ENCODE peak calls at places on chromosome 19, in ten cellular contexts. One of them, this sample, is unnamed.

GRCh38 chr19:40217027-40217810 is 965 bp downstream of the TTC9B start:
- DNase-seq in heart left ventricle: no peak
- DNase-seq in esophagus squamous epithelium: no peak
- DNase-seq in GM12892: no peak
- DNase-seq in A549: peak
- DNase-seq in Peyer's patch: peak
- DNase-seq in GM12891: no peak
- DNase-seq in body of pancreas: peak
- DNase-seq in IMR-90: no peak
- DNase-seq in breast epithelium: no peak
- DNase-seq in this sample: peak

GRCh38 chr19:55553217-55554182 is 8.2 kb upstream of the SBK3 start:
- DNase-seq in IMR-90: no peak
- DNase-seq in A549: no peak
- DNase-seq in breast epithelium: no peak
- DNase-seq in Peyer's patch: no peak
- DNase-seq in body of pancreas: no peak
- DNase-seq in heart left ventricle: no peak
- DNase-seq in esophagus squamous epithelium: no peak
- DNase-seq in GM12891: no peak
- DNase-seq in GM12892: no peak
- DNase-seq in this sample: no peak

GRCh38 chr19:29216021-29216420 is 3.1 kb upstream of the UQCRFS1 start:
- DNase-seq in heart left ventricle: no peak
- DNase-seq in IMR-90: no peak
- DNase-seq in GM12891: no peak
- DNase-seq in body of pancreas: no peak
- DNase-seq in GM12892: no peak
- DNase-seq in Peyer's patch: no peak
- DNase-seq in A549: no peak
- DNase-seq in breast epithelium: no peak
- DNase-seq in esophagus squamous epithelium: no peak
- DNase-seq in this sample: no peak

GRCh38 chr19:49142866-49143335 is 12.3 kb downstream of the HRC start:
- DNase-seq in Peyer's patch: peak
- DNase-seq in GM12892: no peak
- DNase-seq in breast epithelium: peak
- DNase-seq in A549: peak
- DNase-seq in esophagus squamous epithelium: no peak
- DNase-seq in IMR-90: peak
- DNase-seq in body of pancreas: peak
- DNase-seq in heart left ventricle: peak
- DNase-seq in GM12891: no peak
- DNase-seq in this sample: peak

GRCh38 chr19:23957660-23958281 is 43.1 kb downstream of the ZNF726 start:
- DNase-seq in GM12891: no peak
- DNase-seq in body of pancreas: no peak
- DNase-seq in GM12892: no peak
- DNase-seq in Peyer's patch: no peak
- DNase-seq in heart left ventricle: no peak
- DNase-seq in breast epithelium: no peak
- DNase-seq in A549: peak
- DNase-seq in esophagus squamous epithelium: no peak
- DNase-seq in IMR-90: peak
- DNase-seq in this sample: no peak

GRCh38 chr19:2952953-2953481 is 8.2 kb upstream of the ZNF77 start:
- DNase-seq in Peyer's patch: peak
- DNase-seq in body of pancreas: peak
- DNase-seq in GM12891: no peak
- DNase-seq in heart left ventricle: no peak
- DNase-seq in A549: no peak
- DNase-seq in GM12892: no peak
- DNase-seq in IMR-90: no peak
- DNase-seq in esophagus squamous epithelium: no peak
- DNase-seq in breast epithelium: peak
- DNase-seq in this sample: no peak

GRCh38 chr19:29687897-29688728 is 22.9 kb downstream of the PLEKHF1 start:
- DNase-seq in A549: peak
- DNase-seq in Peyer's patch: no peak
- DNase-seq in esophagus squamous epithelium: no peak
- DNase-seq in body of pancreas: no peak
- DNase-seq in breast epithelium: no peak
- DNase-seq in heart left ventricle: no peak
- DNase-seq in IMR-90: peak
- DNase-seq in GM12891: no peak
- DNase-seq in GM12892: no peak
- DNase-seq in this sample: no peak

GRCh38 chr19:48630289-48631036 is 6.7 kb downstream of the DBP start:
- DNase-seq in GM12892: no peak
- DNase-seq in esophagus squamous epithelium: no peak
- DNase-seq in body of pancreas: peak
- DNase-seq in breast epithelium: no peak
- DNase-seq in heart left ventricle: peak
- DNase-seq in A549: no peak
- DNase-seq in Peyer's patch: peak
- DNase-seq in IMR-90: no peak
- DNase-seq in GM12891: no peak
- DNase-seq in this sample: peak

GRCh38 chr19:42233106-42233505 is 9.3 kb downstream of the GSK3A start:
- DNase-seq in GM12891: no peak
- DNase-seq in breast epithelium: no peak
- DNase-seq in body of pancreas: no peak
- DNase-seq in GM12892: peak
- DNase-seq in heart left ventricle: no peak
- DNase-seq in Peyer's patch: no peak
- DNase-seq in esophagus squamous epithelium: no peak
- DNase-seq in IMR-90: no peak
- DNase-seq in A549: no peak
- DNase-seq in this sample: no peak

DNA sequence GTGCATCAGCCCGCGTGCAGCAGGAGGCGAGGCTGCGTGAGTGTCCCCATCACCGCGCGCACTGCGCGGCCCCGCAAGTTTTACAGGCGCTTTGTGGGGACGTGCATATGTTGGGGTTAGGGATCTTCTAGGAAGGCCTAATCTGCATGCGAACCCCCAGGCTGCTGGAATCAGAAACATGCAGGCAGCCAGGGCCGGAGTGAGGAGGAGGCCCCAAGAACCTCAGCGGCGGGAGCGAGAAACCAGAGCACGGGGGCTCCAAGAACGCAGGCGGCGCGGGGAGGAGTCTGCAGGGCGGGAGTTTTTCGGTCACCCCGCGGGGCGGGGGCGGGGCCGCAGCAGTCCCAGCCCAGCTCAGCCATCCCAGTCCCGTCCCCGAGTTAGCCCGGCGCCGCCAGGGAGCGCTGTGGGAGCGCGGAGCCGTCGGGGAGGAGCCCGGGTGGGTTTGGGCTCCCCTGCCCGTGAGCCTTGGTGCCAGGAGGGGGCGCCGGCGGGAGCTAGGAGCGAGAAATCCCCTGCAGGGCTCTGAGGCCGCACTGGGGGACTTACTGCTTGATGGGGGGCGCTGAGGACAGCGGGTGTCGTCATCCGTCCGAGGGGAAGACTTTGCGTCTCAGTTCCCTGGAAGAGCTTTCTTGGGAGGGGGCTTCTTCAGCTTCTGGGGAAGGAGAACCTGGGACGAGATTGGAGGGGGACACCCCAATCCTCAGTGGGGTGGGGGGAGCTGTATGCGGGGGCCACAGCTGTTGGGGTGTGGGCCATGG is 933 bp upstream of the NRTN start:
- DNase-seq in A549: peak
- DNase-seq in GM12892: peak
- DNase-seq in heart left ventricle: peak
- DNase-seq in GM12891: peak
- DNase-seq in IMR-90: peak
- DNase-seq in Peyer's patch: peak
- DNase-seq in body of pancreas: peak
- DNase-seq in esophagus squamous epithelium: no peak
- DNase-seq in breast epithelium: peak
- DNase-seq in this sample: peak
- TF ChIP-seq POLR2A in A549: no peak
- TF ChIP-seq POLR2A in GM12892: no peak
- TF ChIP-seq POLR2A in heart left ventricle: no peak
- TF ChIP-seq POLR2A in GM12891: no peak
- TF ChIP-seq POLR2A in IMR-90: peak
- TF ChIP-seq POLR2A in Peyer's patch: no peak
- TF ChIP-seq POLR2A in body of pancreas: peak
- TF ChIP-seq POLR2A in esophagus squamous epithelium: no peak
- TF ChIP-seq POLR2A in breast epithelium: no peak
- TF ChIP-seq POLR2A in this sample: no peak

GRCh38 chr19:801861-802496 is 4.7 kb downstream of the PTBP1 start:
- DNase-seq in heart left ventricle: peak
- DNase-seq in IMR-90: peak
- DNase-seq in A549: no peak
- DNase-seq in GM12891: no peak
- DNase-seq in GM12892: no peak
- DNase-seq in esophagus squamous epithelium: no peak
- DNase-seq in body of pancreas: no peak
- DNase-seq in breast epithelium: peak
- DNase-seq in Peyer's patch: no peak
- DNase-seq in this sample: peak

GRCh38 chr19:800360-801029 is 3.2 kb downstream of the PTBP1 start:
- DNase-seq in IMR-90: no peak
- DNase-seq in Peyer's patch: no peak
- DNase-seq in breast epithelium: peak
- DNase-seq in GM12891: no peak
- DNase-seq in A549: no peak
- DNase-seq in esophagus squamous epithelium: no peak
- DNase-seq in GM12892: no peak
- DNase-seq in heart left ventricle: no peak
- DNase-seq in body of pancreas: peak
- DNase-seq in this sample: peak

GRCh38 chr19:802888-803561 is 5.8 kb downstream of the PTBP1 start:
- DNase-seq in heart left ventricle: no peak
- DNase-seq in esophagus squamous epithelium: no peak
- DNase-seq in IMR-90: no peak
- DNase-seq in GM12892: no peak
- DNase-seq in breast epithelium: no peak
- DNase-seq in GM12891: no peak
- DNase-seq in body of pancreas: no peak
- DNase-seq in Peyer's patch: no peak
- DNase-seq in A549: no peak
- DNase-seq in this sample: no peak

GRCh38 chr19:802497-802887 is 5.2 kb downstream of the PTBP1 start:
- DNase-seq in body of pancreas: no peak
- DNase-seq in breast epithelium: no peak
- DNase-seq in heart left ventricle: no peak
- DNase-seq in esophagus squamous epithelium: no peak
- DNase-seq in GM12892: no peak
- DNase-seq in A549: no peak
- DNase-seq in GM12891: no peak
- DNase-seq in IMR-90: no peak
- DNase-seq in Peyer's patch: no peak
- DNase-seq in this sample: no peak

DNA sequence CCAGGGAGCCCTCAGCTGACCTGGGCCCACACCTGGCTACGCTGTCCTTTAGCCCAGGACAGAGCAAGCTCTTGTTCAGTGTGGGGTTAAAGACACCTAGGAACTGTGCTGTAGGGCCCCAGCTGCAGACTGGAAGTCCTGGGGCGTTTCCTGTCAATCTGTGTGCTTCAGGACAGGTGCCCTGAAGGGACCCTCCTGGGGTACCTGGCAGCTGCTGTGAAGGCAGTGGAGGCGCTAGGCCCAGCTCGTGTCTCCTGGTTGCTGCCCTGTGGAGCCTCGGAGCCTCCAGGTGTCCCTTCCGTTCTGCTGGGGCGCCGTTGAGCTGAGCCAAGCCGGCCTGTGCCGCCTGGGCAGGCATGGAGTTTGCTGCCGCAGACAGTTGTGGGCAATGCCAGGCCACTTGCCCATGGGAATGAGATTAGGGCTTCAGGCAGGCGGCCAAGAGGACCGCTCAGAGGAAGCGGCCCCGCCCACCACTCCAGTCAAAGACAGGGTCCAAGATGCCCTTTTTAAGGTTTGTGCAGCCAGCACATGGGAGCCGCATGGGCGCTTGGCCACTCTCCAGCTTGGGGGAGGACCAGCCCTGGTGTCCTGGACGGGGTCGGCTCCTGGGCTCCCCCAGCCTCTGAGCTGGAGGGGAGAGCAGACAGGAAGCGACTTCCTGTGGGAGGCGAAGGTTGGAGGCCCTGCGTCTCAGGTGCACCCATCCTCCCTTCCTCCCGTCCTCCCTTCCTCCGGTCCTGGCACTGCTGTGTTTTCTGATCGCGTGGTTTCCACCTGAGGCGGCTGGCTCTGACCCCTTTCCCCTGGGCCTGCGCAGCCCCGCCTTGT is 4.0 kb downstream of the PTBP1 start:
- DNase-seq in A549: no peak
- DNase-seq in esophagus squamous epithelium: no peak
- DNase-seq in IMR-90: no peak
- DNase-seq in GM12891: no peak
- DNase-seq in GM12892: no peak
- DNase-seq in body of pancreas: peak
- DNase-seq in heart left ventricle: peak
- DNase-seq in breast epithelium: no peak
- DNase-seq in Peyer's patch: peak
- DNase-seq in this sample: peak
- TF ChIP-seq POLR2A in A549: no peak
- TF ChIP-seq POLR2A in esophagus squamous epithelium: no peak
- TF ChIP-seq POLR2A in IMR-90: no peak
- TF ChIP-seq POLR2A in GM12891: peak
- TF ChIP-seq POLR2A in GM12892: peak
- TF ChIP-seq POLR2A in body of pancreas: peak
- TF ChIP-seq POLR2A in heart left ventricle: no peak
- TF ChIP-seq POLR2A in breast epithelium: no peak
- TF ChIP-seq POLR2A in Peyer's patch: no peak
- TF ChIP-seq POLR2A in this sample: no peak

GRCh38 chr19:12156254-12157058 is at the start of gene ZNF625:
- DNase-seq in IMR-90: peak
- DNase-seq in Peyer's patch: peak
- DNase-seq in breast epithelium: peak
- DNase-seq in esophagus squamous epithelium: no peak
- DNase-seq in GM12891: peak
- DNase-seq in body of pancreas: peak
- DNase-seq in heart left ventricle: peak
- DNase-seq in GM12892: peak
- DNase-seq in A549: no peak
- DNase-seq in this sample: peak
- TF ChIP-seq POLR2A in IMR-90: peak
- TF ChIP-seq POLR2A in Peyer's patch: no peak
- TF ChIP-seq POLR2A in breast epithelium: no peak
- TF ChIP-seq POLR2A in esophagus squamous epithelium: no peak
- TF ChIP-seq POLR2A in GM12891: no peak
- TF ChIP-seq POLR2A in body of pancreas: peak
- TF ChIP-seq POLR2A in heart left ventricle: peak
- TF ChIP-seq POLR2A in GM12892: peak
- TF ChIP-seq POLR2A in A549: no peak
- TF ChIP-seq POLR2A in this sample: no peak

DNA sequence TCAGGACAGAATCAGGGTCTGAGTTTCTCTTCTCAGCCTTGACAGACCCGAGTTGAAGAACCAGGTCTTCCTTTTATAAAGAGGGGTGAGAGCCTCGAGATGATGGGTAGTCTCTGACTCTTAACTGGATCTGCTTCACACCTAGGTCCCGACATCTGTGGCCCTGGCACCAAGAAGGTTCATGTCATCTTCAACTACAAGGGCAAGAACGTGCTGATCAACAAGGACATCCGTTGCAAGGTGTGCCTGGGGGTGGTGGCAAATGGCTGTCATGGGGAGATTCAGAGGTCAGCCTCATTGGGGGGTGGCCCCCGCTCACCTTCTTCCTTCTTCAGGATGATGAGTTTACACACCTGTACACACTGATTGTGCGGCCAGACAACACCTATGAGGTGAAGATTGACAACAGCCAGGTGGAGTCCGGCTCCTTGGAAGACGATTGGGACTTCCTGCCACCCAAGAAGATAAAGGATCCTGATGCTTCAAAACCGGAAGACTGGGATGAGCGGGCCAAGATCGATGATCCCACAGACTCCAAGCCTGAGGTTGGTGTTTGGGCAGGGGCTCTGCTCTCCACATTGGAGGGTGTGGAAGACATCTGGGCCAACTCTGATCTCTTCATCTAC is 1.6 kb downstream of the CALR start:
- DNase-seq in GM12892: no peak
- DNase-seq in Peyer's patch: no peak
- DNase-seq in body of pancreas: no peak
- DNase-seq in esophagus squamous epithelium: no peak
- DNase-seq in breast epithelium: no peak
- DNase-seq in A549: no peak
- DNase-seq in GM12891: no peak
- DNase-seq in heart left ventricle: no peak
- DNase-seq in IMR-90: no peak
- DNase-seq in this sample: no peak
- TF ChIP-seq POLR2A in GM12892: no peak
- TF ChIP-seq POLR2A in Peyer's patch: no peak
- TF ChIP-seq POLR2A in body of pancreas: no peak
- TF ChIP-seq POLR2A in esophagus squamous epithelium: no peak
- TF ChIP-seq POLR2A in breast epithelium: no peak
- TF ChIP-seq POLR2A in A549: no peak
- TF ChIP-seq POLR2A in GM12891: no peak
- TF ChIP-seq POLR2A in heart left ventricle: no peak
- TF ChIP-seq POLR2A in IMR-90: no peak
- TF ChIP-seq POLR2A in this sample: no peak

This sample was measured in upper lobe of left lung.